ENCODE peak calls at places on chromosomes 13 and 19, in five cellular contexts. J is mesenchymal stem cell; X is stimulated activated CD4-positive, alpha-beta T cell treated with anti-CD3 and anti-CD28 coated beads, Interleukin-1b, Interleukin-23, amount 100 ng/mL, for 1 hour; T is body of pancreas; G is CD4-positive, alpha-beta T cell. Q is an unnamed sample.

GRCh38 chr13:62280590-62280989 is 864.9 kb upstream of the PCDH20 start:
- DNase-seq in J (no peak), X (no peak), T (no peak), G (no peak), Q (no peak)

GRCh38 chr13:47437411-47437810 is 540.6 kb upstream of the HTR2A start:
- DNase-seq in G (no peak), T (no peak), J (peak), X (no peak), Q (no peak)

GRCh38 chr13:26895081-26895807 is 134.7 kb upstream of the GPR12 start:
- DNase-seq in J (no peak), X (no peak), G (no peak), T (no peak), Q (no peak)

GRCh38 chr13:62837895-62838294 is 1422.2 kb upstream of the PCDH20 start:
- DNase-seq in T (no peak), X (no peak), J (peak), G (no peak), Q (no peak)

GRCh38 chr13:28568286-28568685 is 73.4 kb upstream of the FLT1 start:
- DNase-seq in G (no peak), T (peak), X (no peak), J (peak), Q (no peak)

GRCh38 chr13:26919311-26919710 is 158.7 kb upstream of the GPR12 start:
- DNase-seq in G (no peak), T (no peak), X (no peak), J (peak), Q (no peak)

GRCh38 chr13:24215732-24216131 is 55.2 kb downstream of the SPATA13 start:
- DNase-seq in J (peak), T (peak), X (no peak), G (no peak), Q (no peak)

GRCh38 chr13:51681037-51681678 is 96.9 kb downstream of the WDFY2 start:
- DNase-seq in J (peak), X (no peak), G (no peak), T (no peak), Q (no peak)

GRCh38 chr13:31556376-31556775 is 182.9 kb upstream of the RXFP2 start:
- DNase-seq in J (peak), T (no peak), X (no peak), G (no peak), Q (no peak)

GRCh38 chr13:96165840-96166239 is 75.9 kb downstream of the HS6ST3 start:
- DNase-seq in T (no peak), J (no peak), X (no peak), G (no peak), Q (no peak)

GRCh38 chr13:113840541-113841354 is 23.1 kb downstream of the GAS6 start:
- DNase-seq in G (no peak), X (no peak), T (peak), J (no peak), Q (no peak)

GRCh38 chr13:99339736-99340392 is 32.7 kb upstream of the GPR183 start:
- DNase-seq in G (peak), X (no peak), T (peak), J (peak), Q (no peak)

GRCh38 chr13:62760724-62761123 is 1345.1 kb upstream of the PCDH20 start:
- DNase-seq in T (no peak), J (no peak), G (no peak), X (no peak), Q (no peak)

GRCh38 chr19:31535691-31536460 is 186.6 kb upstream of the TSHZ3 start:
- DNase-seq in X (no peak), T (no peak), G (no peak), J (no peak), Q (no peak)

GRCh38 chr19:35545855-35546381 is 492 bp downstream of the TMEM147 start:
- DNase-seq in X (no peak), G (peak), T (peak), J (peak), Q (peak)

GRCh38 chr19:46193678-46194077 is 35.9 kb upstream of the IGFL1 start:
- DNase-seq in X (no peak), J (peak), T (no peak), G (no peak), Q (no peak)

GRCh38 chr13:97435794-97436193 is 1.8 kb downstream of the RAP2A start:
- DNase-seq in T (no peak), J (no peak), G (no peak), X (no peak), Q (no peak)

GRCh38 chr13:74977498-74977897 is 504.5 kb downstream of the TBC1D4 start:
- DNase-seq in T (no peak), G (no peak), X (no peak), J (no peak), Q (no peak)

GRCh38 chr13:48776396-48776795 is 122.7 kb downstream of the CYSLTR2 start:
- DNase-seq in X (no peak), G (no peak), J (peak), T (no peak), Q (no peak)

GRCh38 chr13:75135325-75135825 is 346.6 kb downstream of the TBC1D4 start:
- DNase-seq in G (no peak), T (no peak), X (no peak), J (peak), Q (no peak)

GRCh38 chr13:33554919-33555791 is 262.8 kb upstream of the RFC3 start:
- DNase-seq in T (no peak), G (no peak), J (peak), X (no peak), Q (no peak)